ENCODE peak calls at places on chromosome 11, in five cellular contexts. One of them, this sample, is unnamed.

GRCh38 chr11:30423886-30424285 is 101.0 kb downstream of the ARL14EP start:
- DNase-seq in HepG2: no peak
- DNase-seq in K562: no peak
- DNase-seq in H1: no peak
- DNase-seq in GM12878: no peak
- DNase-seq in this sample: no peak

GRCh38 chr11:38448284-38448683 is 1850.2 kb upstream of the RAG2 start:
- DNase-seq in HepG2: no peak
- DNase-seq in K562: no peak
- DNase-seq in H1: no peak
- DNase-seq in GM12878: no peak
- DNase-seq in this sample: no peak

GRCh38 chr11:1832989-1833365 is 1.8 kb upstream of the SYT8 start:
- DNase-seq in HepG2: no peak
- DNase-seq in K562: no peak
- DNase-seq in H1: no peak
- DNase-seq in GM12878: no peak
- DNase-seq in this sample: no peak

GRCh38 chr11:130426223-130427048 is 2.0 kb downstream of the ADAMTS8 start:
- DNase-seq in HepG2: no peak
- DNase-seq in K562: no peak
- DNase-seq in H1: no peak
- DNase-seq in GM12878: no peak
- DNase-seq in this sample: no peak

GRCh38 chr11:100774132-100774531 is 87.0 kb downstream of the ARHGAP42 start:
- DNase-seq in HepG2: no peak
- DNase-seq in K562: no peak
- DNase-seq in H1: no peak
- DNase-seq in GM12878: no peak
- DNase-seq in this sample: no peak

GRCh38 chr11:86888164-86888977 is 66.8 kb downstream of the FZD4 start:
- DNase-seq in HepG2: no peak
- DNase-seq in K562: no peak
- DNase-seq in H1: no peak
- DNase-seq in GM12878: no peak
- DNase-seq in this sample: no peak

GRCh38 chr11:129282634-129283033 is 90.5 kb upstream of the ARHGAP32 start:
- DNase-seq in HepG2: no peak
- DNase-seq in K562: no peak
- DNase-seq in H1: no peak
- DNase-seq in GM12878: no peak
- DNase-seq in this sample: no peak

GRCh38 chr11:13462311-13462927 is 603 bp downstream of the BTBD10 start:
- DNase-seq in HepG2: peak; percentile 31
- DNase-seq in K562: peak; percentile 60
- DNase-seq in H1: peak; percentile 84
- DNase-seq in GM12878: no peak
- DNase-seq in this sample: peak; percentile 53

GRCh38 chr11:47377571-47378010 is 756 bp downstream of the SPI1 start:
- DNase-seq in HepG2: no peak
- DNase-seq in K562: no peak
- DNase-seq in H1: no peak
- DNase-seq in GM12878: no peak
- DNase-seq in this sample: no peak

GRCh38 chr11:74449369-74449931 is 17.9 kb downstream of the KCNE3 start:
- DNase-seq in HepG2: peak; percentile 52
- DNase-seq in K562: peak; percentile 64
- DNase-seq in H1: no peak
- DNase-seq in GM12878: peak; percentile 28
- DNase-seq in this sample: peak; percentile 57

GRCh38 chr11:65891180-65892136 is 985 bp downstream of the CCDC85B start:
- DNase-seq in HepG2: peak; percentile 78
- DNase-seq in K562: peak; percentile 73
- DNase-seq in H1: peak; percentile 72
- DNase-seq in GM12878: no peak
- DNase-seq in this sample: no peak

GRCh38 chr11:126139541-126140091 is 71.8 kb downstream of the RPUSD4 start:
- DNase-seq in HepG2: no peak
- DNase-seq in K562: no peak
- DNase-seq in H1: no peak
- DNase-seq in GM12878: no peak
- DNase-seq in this sample: no peak

GRCh38 chr11:1036931-1037330 is 413 bp upstream of the MUC6 start:
- DNase-seq in HepG2: no peak
- DNase-seq in K562: no peak
- DNase-seq in H1: no peak
- DNase-seq in GM12878: no peak
- DNase-seq in this sample: no peak

GRCh38 chr11:84824624-84825023 is 802.5 kb downstream of the DLG2 start:
- DNase-seq in HepG2: no peak
- DNase-seq in K562: no peak
- DNase-seq in H1: no peak
- DNase-seq in GM12878: no peak
- DNase-seq in this sample: no peak

GRCh38 chr11:75913984-75914383 is 99.0 kb downstream of the UVRAG start:
- DNase-seq in HepG2: no peak
- DNase-seq in K562: no peak
- DNase-seq in H1: no peak
- DNase-seq in GM12878: no peak
- DNase-seq in this sample: no peak

GRCh38 chr11:57513911-57514537 is 1.5 kb downstream of the SLC43A1 start:
- DNase-seq in HepG2: no peak
- DNase-seq in K562: peak; percentile 46
- DNase-seq in H1: no peak
- DNase-seq in GM12878: no peak
- DNase-seq in this sample: no peak

GRCh38 chr11:62931501-62932278 is 10.5 kb upstream of the CHRM1 start:
- DNase-seq in HepG2: no peak
- DNase-seq in K562: no peak
- DNase-seq in H1: no peak
- DNase-seq in GM12878: no peak
- DNase-seq in this sample: no peak

GRCh38 chr11:123584737-123585136 is 69.7 kb downstream of the SCN3B start:
- DNase-seq in HepG2: no peak
- DNase-seq in K562: no peak
- DNase-seq in H1: no peak
- DNase-seq in GM12878: no peak
- DNase-seq in this sample: no peak

GRCh38 chr11:122882809-122883681 is 486 bp downstream of the JHY start:
- DNase-seq in HepG2: peak; percentile 7
- DNase-seq in K562: no peak
- DNase-seq in H1: peak; percentile 78
- DNase-seq in GM12878: no peak
- DNase-seq in this sample: peak; percentile 68

GRCh38 chr11:3160252-3161031 is 4.7 kb downstream of the OSBPL5 start:
- DNase-seq in HepG2: no peak
- DNase-seq in K562: no peak
- DNase-seq in H1: peak; percentile 91
- DNase-seq in GM12878: no peak
- DNase-seq in this sample: peak; percentile 46

GRCh38 chr11:59802639-59803176 is 7.9 kb downstream of the MRPL16 start:
- DNase-seq in HepG2: peak; percentile 51
- DNase-seq in K562: peak; percentile 39
- DNase-seq in H1: no peak
- DNase-seq in GM12878: no peak
- DNase-seq in this sample: peak; percentile 46

GRCh38 chr11:130772266-130773227 is 143.7 kb downstream of the SNX19 start:
- DNase-seq in HepG2: no peak
- DNase-seq in K562: no peak
- DNase-seq in H1: no peak
- DNase-seq in GM12878: no peak
- DNase-seq in this sample: no peak

GRCh38 chr11:113286509-113287497 is 27.6 kb upstream of the TTC12 start:
- DNase-seq in HepG2: no peak
- DNase-seq in K562: no peak
- DNase-seq in H1: peak; percentile 16
- DNase-seq in GM12878: no peak
- DNase-seq in this sample: no peak

GRCh38 chr11:77497368-77497767 is 23.5 kb upstream of the PAK1 start:
- DNase-seq in HepG2: no peak
- DNase-seq in K562: no peak
- DNase-seq in H1: no peak
- DNase-seq in GM12878: no peak
- DNase-seq in this sample: no peak

GRCh38 chr11:83866655-83867054 is 580.5 kb upstream of the CCDC90B start:
- DNase-seq in HepG2: no peak
- DNase-seq in K562: no peak
- DNase-seq in H1: no peak
- DNase-seq in GM12878: no peak
- DNase-seq in this sample: no peak

GRCh38 chr11:4511846-4512245 is 29.4 kb downstream of the OR52K1 start:
- DNase-seq in HepG2: no peak
- DNase-seq in K562: no peak
- DNase-seq in H1: no peak
- DNase-seq in GM12878: no peak
- DNase-seq in this sample: no peak

GRCh38 chr11:123702137-123702536 is 39.3 kb downstream of the ZNF202 start:
- DNase-seq in HepG2: no peak
- DNase-seq in K562: no peak
- DNase-seq in H1: no peak
- DNase-seq in GM12878: peak; percentile 9
- DNase-seq in this sample: no peak

GRCh38 chr11:18191376-18191775 is 18.7 kb downstream of the MRGPRX4 start:
- DNase-seq in HepG2: no peak
- DNase-seq in K562: no peak
- DNase-seq in H1: no peak
- DNase-seq in GM12878: no peak
- DNase-seq in this sample: no peak

GRCh38 chr11:119335655-119336543 is 1.6 kb downstream of the RNF26 start:
- DNase-seq in HepG2: no peak
- DNase-seq in K562: no peak
- DNase-seq in H1: no peak
- DNase-seq in GM12878: no peak
- DNase-seq in this sample: no peak

GRCh38 chr11:111376453-111376871 is 2.6 kb downstream of the POU2AF1 start:
- DNase-seq in HepG2: no peak
- DNase-seq in K562: no peak
- DNase-seq in H1: no peak
- DNase-seq in GM12878: no peak
- DNase-seq in this sample: no peak

GRCh38 chr11:82711648-82712047 is 22.0 kb downstream of the FAM181B start:
- DNase-seq in HepG2: no peak
- DNase-seq in K562: no peak
- DNase-seq in H1: no peak
- DNase-seq in GM12878: no peak
- DNase-seq in this sample: no peak

DNA sequence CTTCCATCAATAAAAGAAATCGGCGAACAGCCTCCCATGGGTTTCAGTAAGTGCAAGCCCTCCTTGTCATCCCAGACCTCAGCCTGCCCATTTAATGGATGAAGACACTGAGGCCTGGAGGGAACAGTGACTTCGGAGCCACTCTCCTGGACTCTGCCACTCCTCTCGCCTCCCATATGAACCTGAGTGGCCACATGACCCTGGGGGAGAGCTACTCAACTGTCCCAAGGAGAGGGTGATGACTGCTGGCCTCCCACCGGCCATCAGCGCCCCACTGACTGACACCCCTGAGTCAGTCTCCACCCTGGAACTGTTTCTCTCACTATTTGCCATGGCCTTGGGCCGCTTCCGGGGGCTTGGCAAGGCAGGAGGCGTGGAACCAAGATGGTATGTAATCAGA is 17.1 kb downstream of the LRP5 start:
- DNase-seq in HepG2: no peak
- DNase-seq in K562: no peak
- DNase-seq in H1: no peak
- DNase-seq in GM12878: no peak
- DNase-seq in this sample: no peak
- H3K4me1 ChIP-seq in HepG2: peaks cover 100% of the 10 kb centered on the region
- H3K4me1 ChIP-seq in K562: peaks cover 29% of the 10 kb centered on the region
- H3K4me1 ChIP-seq in H1: peaks cover 60% of the 10 kb centered on the region
- H3K4me1 ChIP-seq in GM12878: peaks cover 8% of the 10 kb centered on the region
- H3K4me1 ChIP-seq in this sample: no peaks in the 10 kb centered on the region

DNA sequence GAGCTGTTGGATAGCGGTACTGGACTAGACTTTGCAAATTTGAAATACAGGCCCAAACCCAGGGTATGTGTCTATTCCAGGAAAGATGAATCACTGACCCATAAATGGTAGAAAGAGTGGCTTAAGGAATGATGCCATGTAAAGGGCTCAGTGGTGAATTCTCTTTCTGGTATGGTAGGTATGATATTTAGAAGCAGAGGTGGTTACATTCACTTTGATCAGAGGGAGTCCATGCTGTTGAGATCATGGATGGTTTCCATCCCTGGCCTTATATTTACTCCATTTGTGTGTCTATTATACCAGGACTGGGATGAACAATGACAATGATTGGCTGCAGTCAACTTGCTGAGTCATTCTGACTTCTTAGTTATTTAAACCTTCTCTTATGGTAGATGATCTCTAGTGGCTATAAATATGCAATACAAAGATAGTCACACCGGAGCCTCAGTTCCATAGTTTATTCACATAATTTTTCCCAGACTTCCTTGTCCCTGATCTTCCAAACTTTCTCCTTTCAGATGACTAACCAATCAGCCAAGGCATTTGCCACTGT is 419.8 kb upstream of the LRRC4C start:
- DNase-seq in HepG2: no peak
- DNase-seq in K562: no peak
- DNase-seq in H1: no peak
- DNase-seq in GM12878: no peak
- DNase-seq in this sample: no peak
- TF ChIP-seq SRF in HepG2: no peak
- TF ChIP-seq SRF in K562: no peak
- TF ChIP-seq SRF in H1: no peak
- TF ChIP-seq SRF in GM12878: no peak
- TF ChIP-seq SRF in this sample: no peak

DNA sequence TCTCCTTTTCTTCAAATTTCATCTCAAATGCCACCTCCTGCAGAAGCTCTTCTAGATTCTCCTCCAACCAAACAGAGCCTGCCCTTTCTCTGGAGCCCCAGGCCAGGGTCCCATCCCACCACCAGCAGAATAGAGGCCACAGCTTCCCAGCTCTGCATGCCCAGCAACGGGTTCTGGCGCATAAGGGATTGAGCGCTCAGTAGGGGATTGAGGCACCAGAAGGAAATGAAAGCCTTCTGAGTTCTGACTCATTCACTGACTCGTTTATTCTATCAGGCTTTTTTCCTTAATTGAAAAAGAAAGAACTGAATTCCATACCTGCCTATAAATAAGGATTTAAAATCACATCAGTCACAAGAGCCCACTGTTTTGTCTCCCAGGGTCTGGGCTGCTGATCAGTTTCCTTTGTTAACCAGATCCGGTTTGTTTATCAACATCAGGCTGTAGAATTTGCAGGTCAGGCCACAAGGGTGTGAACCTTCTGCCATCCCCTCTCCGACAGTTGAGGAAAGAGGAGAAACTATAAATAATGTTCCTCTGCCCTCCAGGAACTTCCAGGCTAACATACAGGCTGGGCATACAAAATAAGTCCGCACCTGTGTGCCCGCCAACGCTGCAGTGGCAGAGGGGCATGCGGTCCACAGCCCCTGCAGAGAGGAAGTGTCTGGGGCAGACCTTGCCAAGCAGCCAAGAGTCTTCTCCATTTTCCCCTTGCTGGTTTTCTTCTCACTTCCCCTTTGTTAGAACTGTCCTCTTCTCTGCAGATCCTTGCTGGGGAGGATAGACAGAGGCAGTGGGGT is 63.5 kb upstream of the PRDM11 start:
- DNase-seq in HepG2: no peak
- DNase-seq in K562: no peak
- DNase-seq in H1: peak; percentile 69
- DNase-seq in GM12878: no peak
- DNase-seq in this sample: no peak
- H3K4me1 ChIP-seq in HepG2: no peaks in the 10 kb centered on the region
- H3K4me1 ChIP-seq in K562: no peaks in the 10 kb centered on the region
- H3K4me1 ChIP-seq in H1: peaks cover 34% of the 10 kb centered on the region
- H3K4me1 ChIP-seq in GM12878: peaks cover 19% of the 10 kb centered on the region
- H3K4me1 ChIP-seq in this sample: no peaks in the 10 kb centered on the region

GRCh38 chr11:102518296-102519094 is 12.1 kb downstream of the MMP7 start:
- DNase-seq in HepG2: no peak
- DNase-seq in K562: no peak
- DNase-seq in H1: no peak
- DNase-seq in GM12878: no peak
- DNase-seq in this sample: no peak
- TF ChIP-seq SRF in HepG2: no peak
- TF ChIP-seq SRF in K562: no peak
- TF ChIP-seq SRF in H1: no peak
- TF ChIP-seq SRF in GM12878: no peak
- TF ChIP-seq SRF in this sample: no peak